ENCODE peak calls at places on chromosome 20, in four cellular contexts. W is left ventricle myocardium superior; K is activated effector memory CD4-positive, alpha-beta T cell treated with anti-CD3 and anti-CD28 coated beads, Interleukin-2, amount 50 U/mL, for 16 hours; V is DMS 273 treated with DMSO at 0.1 percent for 48 hours. G is an unnamed sample.

GRCh38 chr20:62804632-62805364 is at the start of gene OGFR:
- DNase-seq in W (peak), K (peak), V (no peak), G (peak)

GRCh38 chr20:46709459-46710148 is at the start of gene SLC2A10:
- DNase-seq in W (peak), K (no peak), V (no peak), G (no peak)

GRCh38 chr20:63642518-63643247 is 10.5 kb downstream of the STMN3 start:
- DNase-seq in W (no peak), K (no peak), V (no peak), G (no peak)

GRCh38 chr20:49680475-49680874 is 33.2 kb downstream of the B4GALT5 start:
- DNase-seq in W (no peak), K (no peak), V (no peak), G (no peak)

GRCh38 chr20:37352611-37352980 is 6.7 kb downstream of the SRC start:
- DNase-seq in W (no peak), K (peak), V (no peak), G (no peak)

GRCh38 chr20:60446273-60447111 is 488.3 kb downstream of the CDH26 start:
- DNase-seq in W (no peak), K (no peak), V (no peak), G (no peak)

GRCh38 chr20:17343631-17344447 is 117.0 kb downstream of the PCSK2 start:
- DNase-seq in W (no peak), K (no peak), V (no peak), G (no peak)

GRCh38 chr20:50415516-50416268 is 94.5 kb upstream of the PTPN1 start:
- DNase-seq in W (peak), K (no peak), V (no peak), G (no peak)

GRCh38 chr20:43534791-43535350 is 24.0 kb upstream of the SGK2 start:
- DNase-seq in W (no peak), K (no peak), V (no peak), G (no peak)

GRCh38 chr20:35116258-35116657 is 23.7 kb upstream of the TRPC4AP start:
- DNase-seq in W (no peak), K (no peak), V (no peak), G (no peak)

GRCh38 chr20:58551631-58552030 is 36.4 kb upstream of the APCDD1L start:
- DNase-seq in W (no peak), K (no peak), V (no peak), G (no peak)

GRCh38 chr20:52493177-52493711 is 301.7 kb upstream of the ZFP64 start:
- DNase-seq in W (no peak), K (no peak), V (no peak), G (no peak)